ENCODE peak calls at places on chromosome 22, in six cellular contexts. D is CD8-positive, alpha-beta T cell; A is CD8-positive, alpha-beta memory T cell; E is body of pancreas; L is pancreas; J is right cardiac atrium. Y is an unnamed sample.
A peak's percentile ranks its signal among the peaks of the same experiment; 100 is the strongest.

GRCh38 chr22:47053865-47054185 is 291.4 kb downstream of the TBC1D22A start:
- DNase-seq in D (no peak), A (no peak), E (no peak), L (no peak), J (no peak), Y (no peak)

GRCh38 chr22:30422481-30423295 is 2.9 kb upstream of the MTFP1 start:
- DNase-seq in D (peak; percentile 52), A (no peak), E (peak; percentile 67), L (peak; percentile 84), J (peak; percentile 82), Y (peak; percentile 39)

GRCh38 chr22:44587911-44588310 is 89.9 kb upstream of the RTL6 start:
- DNase-seq in D (no peak), A (no peak), E (no peak), L (no peak), J (no peak), Y (no peak)

GRCh38 chr22:41043727-41044126 is 48.7 kb upstream of the EP300 start:
- DNase-seq in D (no peak), A (no peak), E (no peak), L (no peak), J (no peak), Y (no peak)

GRCh38 chr22:34462795-34463194 is 542.5 kb upstream of the LARGE1 start:
- DNase-seq in D (no peak), A (no peak), E (no peak), L (no peak), J (no peak), Y (no peak)

GRCh38 chr22:29615705-29616104 is 12.3 kb downstream of the NF2 start:
- DNase-seq in D (no peak), A (no peak), E (no peak), L (no peak), J (no peak), Y (no peak)

GRCh38 chr22:46660604-46661201 is 40.5 kb downstream of the GRAMD4 start:
- DNase-seq in D (no peak), A (no peak), E (peak; percentile 42), L (peak; percentile 48), J (peak; percentile 16), Y (no peak)

GRCh38 chr22:45083659-45084305 is 74.0 kb upstream of the PHF21B start:
- DNase-seq in D (no peak), A (no peak), E (no peak), L (no peak), J (no peak), Y (no peak)

GRCh38 chr22:41746563-41747400 is 47.5 kb downstream of the MEI1 start:
- DNase-seq in D (peak; percentile 70), A (peak; percentile 26), E (peak; percentile 76), L (peak; percentile 77), J (peak; percentile 63), Y (peak; percentile 80)

GRCh38 chr22:41983516-41983915 is 14.3 kb downstream of the SEPTIN3 start:
- DNase-seq in D (no peak), A (no peak), E (no peak), L (no peak), J (no peak), Y (no peak)

GRCh38 chr22:22037740-22038139 is 55.2 kb upstream of the TOP3B start:
- DNase-seq in D (no peak), A (no peak), E (no peak), L (no peak), J (no peak), Y (no peak)

DNA sequence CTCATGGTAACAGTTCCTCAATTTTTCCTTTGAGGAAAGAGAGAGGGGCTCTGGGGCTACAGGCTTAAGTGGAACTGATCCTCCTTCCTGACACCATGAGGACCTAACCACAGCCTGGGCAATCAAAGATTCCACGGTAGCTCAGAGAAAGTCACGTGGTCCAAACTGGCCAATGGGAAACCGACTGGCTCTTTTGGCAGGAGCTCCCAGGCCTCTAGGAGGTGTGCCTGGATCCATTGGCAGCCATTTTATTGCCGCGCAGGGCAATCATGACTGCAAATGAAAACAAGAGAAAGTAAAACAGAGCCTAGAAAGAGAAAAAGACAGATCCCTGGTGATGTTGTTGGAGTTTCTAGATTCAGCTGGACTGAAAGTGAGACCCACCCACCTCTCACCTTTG is 27.3 kb upstream of the ASPHD2 start:
- DNase-seq in D (no peak), A (no peak), E (no peak), L (no peak), J (no peak), Y (no peak)
- H3K4me3 ChIP-seq in D (no peak overlapping the region), A (no peak overlapping the region), E (no peak overlapping the region), L (no peak overlapping the region), J (no peak overlapping the region), Y (no peak overlapping the region)

DNA sequence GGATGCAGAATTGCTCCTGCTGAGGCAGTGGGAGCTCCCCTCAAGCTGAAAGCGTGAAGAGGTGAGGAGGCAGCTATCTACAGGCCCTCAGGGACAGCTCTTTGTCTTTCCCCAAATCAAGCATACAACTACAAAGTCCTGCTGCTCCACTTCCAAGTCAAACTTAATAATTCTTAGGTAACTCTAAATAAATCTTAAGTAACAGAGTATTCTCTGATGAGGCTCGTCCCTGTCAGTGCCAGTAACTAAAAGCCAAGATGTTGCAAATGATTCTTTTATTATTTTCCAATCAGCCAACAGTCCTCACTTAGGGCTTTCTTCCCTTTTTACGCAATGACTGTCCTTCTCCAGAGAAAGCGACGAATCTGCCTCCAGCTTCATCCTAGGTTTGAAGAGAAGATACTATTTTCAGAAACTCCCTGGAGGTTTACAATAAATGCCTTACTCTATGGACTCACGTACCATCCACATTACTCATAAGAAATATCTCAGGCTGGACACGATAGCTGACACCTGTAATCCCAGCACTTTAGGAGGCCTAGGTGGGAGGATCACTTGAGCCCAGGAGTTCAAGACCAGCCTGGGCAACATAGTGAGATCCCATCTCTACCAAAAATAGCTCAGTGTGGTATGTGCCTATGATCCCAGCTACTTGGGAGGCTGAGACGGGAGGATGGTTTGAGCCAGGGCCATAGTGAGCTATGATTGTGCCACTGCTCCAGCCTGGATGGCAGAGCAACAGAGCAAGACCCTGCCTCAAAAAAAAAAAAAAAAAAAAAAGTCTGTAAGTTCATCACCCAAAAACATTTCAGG is 3.1 kb upstream of the C22orf39 start:
- DNase-seq in D (no peak), A (no peak), E (no peak), L (no peak), J (no peak), Y (no peak)
- H3K4me1 ChIP-seq in D (peaks cover 21% of the 10 kb centered on the region), A (peaks cover 24% of the 10 kb centered on the region), E (peaks cover 27% of the 10 kb centered on the region), L (peaks cover 12% of the 10 kb centered on the region), J (peaks cover 10% of the 10 kb centered on the region), Y (no peaks in the 10 kb centered on the region)

DNA sequence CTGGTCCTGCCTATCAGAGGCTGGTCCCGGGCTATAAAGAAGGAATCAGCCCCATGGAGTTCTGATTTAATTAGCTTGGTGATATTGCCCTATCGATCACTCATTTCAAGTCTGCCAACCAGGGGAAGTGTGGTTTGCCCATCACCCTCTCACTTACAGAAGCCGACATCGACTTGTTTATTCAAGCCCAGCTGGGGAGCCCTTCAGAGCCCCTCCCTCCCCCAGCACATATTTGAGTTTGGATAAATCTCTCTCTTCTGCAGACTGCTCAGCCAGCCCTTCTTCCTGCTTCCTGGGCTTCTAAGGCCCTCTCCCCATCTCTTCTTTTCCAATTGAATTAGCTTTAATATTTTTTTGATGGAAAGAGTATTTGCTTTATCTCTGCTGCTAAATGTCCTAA is 299.0 kb downstream of the MIAT start:
- DNase-seq in D (no peak), A (no peak), E (no peak), L (no peak), J (no peak), Y (no peak)
- H3K27me3 ChIP-seq in D (no peaks in the 10 kb centered on the region), A (peaks cover 3% of the 10 kb centered on the region), E (no peaks in the 10 kb centered on the region), L (no peaks in the 10 kb centered on the region), J (no peaks in the 10 kb centered on the region), Y (no peaks in the 10 kb centered on the region)

GRCh38 chr22:50532353-50532700 is 2.5 kb upstream of the TYMP start:
- DNase-seq in D (no peak), A (no peak), E (no peak), L (no peak), J (no peak), Y (no peak)

GRCh38 chr22:50537765-50538164 is 7.9 kb upstream of the KLHDC7B start:
- DNase-seq in D (no peak), A (no peak), E (no peak), L (no peak), J (no peak), Y (no peak)

GRCh38 chr22:50536231-50536630 is 6.4 kb upstream of the TYMP start:
- DNase-seq in D (no peak), A (no peak), E (no peak), L (no peak), J (no peak), Y (no peak)

GRCh38 chr22:50532824-50533344 is 3.1 kb upstream of the TYMP start:
- DNase-seq in D (no peak), A (no peak), E (no peak), L (no peak), J (no peak), Y (no peak)

GRCh38 chr22:50535113-50535512 is 5.3 kb upstream of the TYMP start:
- DNase-seq in D (no peak), A (no peak), E (no peak), L (no peak), J (no peak), Y (no peak)
- H3K4me3 ChIP-seq in D (no peak overlapping the region), A (no peak overlapping the region), E (no peak overlapping the region), L (no peak overlapping the region), J (no peak overlapping the region), Y (no peak overlapping the region)

DNA sequence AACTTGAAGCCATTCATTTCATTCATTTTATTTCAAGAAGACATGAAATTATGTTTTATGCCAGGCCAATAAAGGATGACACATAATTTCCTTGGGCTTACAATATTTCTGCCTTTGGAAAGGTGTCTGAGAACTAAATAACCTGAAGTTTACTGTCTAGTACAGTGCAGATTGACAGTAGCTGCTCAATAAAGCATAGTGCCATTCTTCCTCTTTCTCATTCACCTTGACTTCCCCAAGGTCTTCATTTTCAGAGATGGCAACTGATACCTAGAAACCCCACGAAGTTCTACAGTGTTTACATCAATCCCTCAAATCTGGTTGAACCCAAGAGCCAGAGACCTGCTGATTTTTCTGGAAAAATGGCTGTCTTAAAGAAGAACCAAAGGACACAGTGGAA is 144.3 kb upstream of the SYN3 start:
- DNase-seq in D (no peak), A (no peak), E (no peak), L (no peak), J (no peak), Y (no peak)
- H3K4me1 ChIP-seq in D (no peaks in the 10 kb centered on the region), A (no peaks in the 10 kb centered on the region), E (no peaks in the 10 kb centered on the region), L (no peaks in the 10 kb centered on the region), J (no peaks in the 10 kb centered on the region), Y (no peaks in the 10 kb centered on the region)

DNA sequence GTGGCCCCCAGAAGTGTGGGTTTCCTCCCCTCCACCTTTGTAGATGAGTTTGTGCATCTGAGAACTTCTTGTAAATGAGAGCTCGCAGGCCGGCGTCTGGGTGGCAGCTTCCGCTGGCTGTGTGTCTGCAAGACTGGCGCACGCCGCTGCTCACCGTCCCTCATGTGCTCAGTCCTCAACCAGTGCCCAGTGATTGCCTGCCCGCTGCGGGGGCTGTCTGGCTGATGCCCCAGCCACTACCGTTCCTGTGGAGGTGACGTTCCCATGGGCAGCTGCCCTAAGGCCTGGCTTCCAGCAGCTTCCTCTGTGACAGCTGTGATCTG is 8.8 kb downstream of the TBX1 start:
- DNase-seq in D (no peak), A (no peak), E (no peak), L (no peak), J (peak; percentile 16), Y (no peak)
- H3K27me3 ChIP-seq in D (peaks cover 40% of the 10 kb centered on the region), A (peaks cover 43% of the 10 kb centered on the region), E (no peaks in the 10 kb centered on the region), L (no peaks in the 10 kb centered on the region), J (no peaks in the 10 kb centered on the region), Y (no peaks in the 10 kb centered on the region)

GRCh38 chr22:39315389-39315788 is 4.0 kb downstream of the RPL3 start:
- DNase-seq in D (no peak), A (no peak), E (no peak), L (peak; percentile 44), J (no peak), Y (no peak)
- H3K4me3 ChIP-seq in D (no peak overlapping the region), A (no peak overlapping the region), E (no peak overlapping the region), L (peak overlapping the region; percentile 82), J (no peak overlapping the region), Y (no peak overlapping the region)

Y was measured in Caco-2.